ENCODE peak calls at places on chromosome 10, in seven cellular contexts. O is HCT116, R is endothelial cell of umbilical vein, F is H1, U is K562, C is GM12878, V is HepG2. G is an unnamed sample.

GRCh38 chr10:81081887-81082620 is 544.4 kb downstream of the SH2D4B start:
- DNase-seq in V (no peak), F (no peak), C (no peak), O (no peak), R (no peak), U (no peak), G (no peak)

GRCh38 chr10:119246862-119247549 is 39.6 kb downstream of the GRK5 start:
- DNase-seq in C (no peak), O (no peak), F (no peak), R (peak; percentile 90), V (no peak), U (no peak), G (no peak)

GRCh38 chr10:70557086-70557845 is 45.3 kb downstream of the PRF1 start:
- DNase-seq in O (no peak), F (no peak), U (no peak), C (no peak), R (no peak), V (no peak), G (no peak)

GRCh38 chr10:58157076-58157766 is 110.5 kb downstream of the IPMK start:
- DNase-seq in C (no peak), V (no peak), F (no peak), R (no peak), O (no peak), U (no peak), G (no peak)

GRCh38 chr10:16491933-16492332 is 29.7 kb downstream of the C1QL3 start:
- DNase-seq in R (no peak), U (no peak), C (no peak), V (no peak), O (no peak), F (no peak), G (no peak)

GRCh38 chr10:93505075-93505474 is 8.7 kb downstream of the CEP55 start:
- DNase-seq in F (no peak), R (no peak), V (no peak), C (no peak), O (no peak), U (no peak), G (no peak)

GRCh38 chr10:113356794-113357687 is 195.8 kb upstream of the HABP2 start:
- DNase-seq in R (no peak), C (no peak), F (no peak), U (no peak), V (no peak), O (no peak), G (no peak)

GRCh38 chr10:123614888-123615287 is 51.3 kb upstream of the GPR26 start:
- DNase-seq in R (peak; percentile 35), O (peak; percentile 16), F (peak; percentile 66), C (no peak), V (peak; percentile 35), U (peak; percentile 39), G (no peak)

GRCh38 chr10:9762966-9763656 is 1254.6 kb upstream of the CELF2 start:
- DNase-seq in O (no peak), V (no peak), F (no peak), R (no peak), C (no peak), U (no peak), G (no peak)

GRCh38 chr10:60572511-60573194 is 183.0 kb upstream of the ANK3 start:
- DNase-seq in U (no peak), F (peak; percentile 5), C (no peak), R (peak; percentile 18), O (no peak), V (peak; percentile 12), G (no peak)

GRCh38 chr10:14477408-14477710 is 146.6 kb upstream of the FRMD4A start:
- DNase-seq in O (no peak), V (no peak), F (no peak), R (no peak), U (no peak), C (no peak), G (no peak)

GRCh38 chr10:30158325-30158960 is 99.1 kb upstream of the JCAD start:
- DNase-seq in U (no peak), F (no peak), O (no peak), V (no peak), R (no peak), C (no peak), G (no peak)

GRCh38 chr10:110947061-110947595 is 27.7 kb downstream of the SHOC2 start:
- DNase-seq in V (no peak), O (no peak), R (no peak), U (no peak), C (no peak), F (no peak), G (no peak)

GRCh38 chr10:51176976-51177690 is 102.8 kb downstream of the PRKG1 start:
- DNase-seq in O (no peak), C (no peak), U (no peak), R (no peak), V (no peak), F (no peak), G (no peak)

GRCh38 chr10:84244651-84245270 is at the start of gene RGR:
- DNase-seq in U (no peak), V (peak; percentile 75), C (no peak), R (no peak), F (no peak), O (no peak), G (no peak)

GRCh38 chr10:485776-486572 is 203.5 kb downstream of the DIP2C start:
- DNase-seq in F (no peak), R (no peak), U (no peak), O (no peak), V (no peak), C (no peak), G (no peak)
- TF ChIP-seq POLR2AphosphoS5 in F (no peak), R (no peak), U (no peak), O (no peak), V (no peak), C (no peak), G (no peak)

DNA sequence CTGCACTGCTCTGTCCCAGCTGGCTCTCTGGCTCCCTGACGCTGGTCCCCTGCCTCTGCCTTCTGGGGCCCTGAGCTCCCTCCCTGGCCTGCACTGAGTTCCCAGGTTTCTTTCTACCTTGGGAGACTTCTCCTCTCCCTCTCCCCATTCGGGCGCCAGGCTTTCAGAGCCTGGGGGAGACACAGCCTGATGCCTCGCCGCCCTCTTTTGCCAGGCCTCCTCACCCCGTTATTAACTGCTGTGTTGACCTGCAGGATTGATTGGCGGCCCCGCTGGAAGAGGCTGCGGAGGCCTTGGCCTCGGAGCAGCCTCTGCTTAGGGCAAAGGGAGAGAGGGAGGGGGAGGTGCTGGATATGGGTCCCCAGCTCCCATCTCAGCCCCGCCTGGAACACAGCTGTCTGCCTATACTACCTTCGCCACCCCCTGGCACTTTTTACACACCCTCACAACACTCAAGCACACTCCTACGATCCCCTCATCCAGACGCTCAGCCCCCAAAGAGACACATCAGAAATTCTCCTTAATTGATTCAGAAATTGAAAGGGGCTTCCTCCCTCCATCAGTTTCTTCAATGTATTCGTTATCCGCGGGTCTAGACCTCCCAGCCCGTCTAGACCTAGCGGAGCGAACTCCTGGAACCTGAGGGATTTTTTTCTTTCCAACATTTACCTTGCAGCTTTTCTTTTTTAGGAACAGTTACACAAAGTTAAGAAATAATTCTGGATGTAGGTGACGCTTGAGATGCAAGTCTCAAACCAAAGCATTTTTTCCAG is 7.1 kb upstream of the PAX2 start:
- DNase-seq in O (no peak), F (no peak), U (no peak), C (no peak), R (no peak), V (no peak), G (no peak)
- TF ChIP-seq EZH2 in O (no peak), F (no peak), U (peak; percentile 26), C (no peak), R (no peak), V (no peak), G (no peak)

DNA sequence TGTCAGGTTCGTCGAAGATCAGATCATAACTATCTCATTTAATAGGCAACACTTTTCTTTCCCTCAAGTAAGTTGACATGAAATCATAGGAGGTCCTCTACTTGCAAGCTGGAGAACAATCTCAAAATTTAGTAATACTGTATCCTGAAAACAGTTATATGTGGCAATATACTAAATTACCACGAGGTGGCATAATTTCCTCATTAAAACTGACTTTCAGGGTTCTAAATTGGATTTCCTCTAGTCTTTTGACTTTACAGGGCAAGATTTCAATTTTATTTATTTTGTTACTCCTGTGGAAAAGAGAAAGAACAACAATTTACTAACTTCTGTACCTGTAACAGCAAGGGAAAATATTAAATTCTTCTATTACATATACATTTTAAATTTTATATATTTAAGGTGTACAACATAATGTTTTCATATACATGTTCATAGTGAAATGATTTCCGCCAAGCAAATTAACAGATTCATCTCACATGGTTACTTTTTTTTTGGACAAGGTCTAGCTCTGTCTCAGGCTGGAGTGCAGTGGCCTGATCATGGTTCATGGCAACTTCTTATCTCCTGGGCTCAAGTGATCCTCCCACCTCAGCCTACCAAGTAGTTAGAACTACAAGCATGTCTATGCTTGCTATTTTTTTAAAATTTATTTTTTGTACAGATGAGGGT is 53.4 kb upstream of the CYP2C18 start:
- DNase-seq in R (peak; percentile 44), O (peak; percentile 24), V (peak; percentile 21), C (no peak), U (peak; percentile 12), F (no peak), G (no peak)
- H3K9me3 ChIP-seq in R (no peaks in the 10 kb centered on the region), O (no peaks in the 10 kb centered on the region), V (no peaks in the 10 kb centered on the region), C (no peaks in the 10 kb centered on the region), U (no peaks in the 10 kb centered on the region), F (peaks cover 7% of the 10 kb centered on the region), G (no peaks in the 10 kb centered on the region)

GRCh38 chr10:74548676-74549075 is 277.7 kb upstream of the KAT6B start:
- DNase-seq in U (no peak), C (no peak), R (peak; percentile 8), V (peak; percentile 85), F (no peak), O (no peak), G (no peak)
- TF ChIP-seq POLR2AphosphoS5 in U (no peak), C (no peak), R (no peak), V (no peak), F (no peak), O (no peak), G (no peak)

DNA sequence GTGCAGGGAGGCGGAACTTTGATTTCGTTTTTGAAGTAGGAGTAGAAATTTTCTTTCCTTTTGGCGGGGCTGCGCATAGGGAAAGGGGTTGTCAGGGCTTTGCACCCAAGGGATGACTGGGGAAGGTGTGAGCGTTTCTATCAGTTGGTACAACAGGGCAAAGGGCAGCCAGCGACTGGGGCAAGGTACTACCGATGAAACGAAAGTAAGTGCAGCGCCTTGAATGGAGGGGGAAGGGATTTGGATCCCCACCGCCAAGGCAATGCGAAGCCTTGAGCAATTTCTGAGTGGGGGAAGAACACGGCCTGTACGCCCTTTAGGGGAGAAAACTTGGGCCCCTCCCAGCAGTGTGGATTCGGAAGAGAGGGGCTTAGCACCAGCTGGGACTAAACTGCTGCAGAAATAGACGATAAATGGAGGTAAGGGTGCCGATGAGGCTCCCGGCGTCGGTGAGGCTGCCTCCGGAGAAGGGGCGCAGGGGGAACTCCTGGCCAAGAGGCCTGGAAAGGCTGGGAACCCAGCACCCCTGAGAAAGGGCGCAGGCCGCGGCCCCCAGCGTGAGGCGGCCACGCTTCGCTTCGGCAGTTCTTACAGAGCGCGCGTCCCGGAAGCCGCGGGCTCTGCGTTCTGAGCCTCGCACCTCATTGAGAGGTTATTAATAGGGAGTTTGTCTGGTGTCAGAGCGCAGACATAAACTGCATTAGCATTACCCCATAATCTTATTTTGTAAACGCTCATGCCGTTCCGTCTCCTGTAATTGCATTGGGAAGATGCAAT is 10.0 kb upstream of the TLX1 start:
- DNase-seq in V (no peak), U (no peak), R (no peak), F (no peak), C (no peak), O (no peak), G (no peak)
- TF ChIP-seq EZH2 in V (no peak), U (no peak), R (peak; percentile 77), F (peak; percentile 95), C (no peak), O (no peak), G (no peak)

GRCh38 chr10:38157270-38157685 is 63.1 kb downstream of the ZNF37A start:
- DNase-seq in O (no peak), F (no peak), V (no peak), R (no peak), C (no peak), U (no peak), G (no peak)
- H3K9me3 ChIP-seq in O (peaks cover 9% of the 10 kb centered on the region), F (peaks cover 84% of the 10 kb centered on the region), V (no peaks in the 10 kb centered on the region), R (peaks cover 2% of the 10 kb centered on the region), C (no peaks in the 10 kb centered on the region), U (no peaks in the 10 kb centered on the region), G (no peaks in the 10 kb centered on the region)